ENCODE peak calls at places on chromosomes 1 and 21, in seven cellular contexts. J, E, Y, C, S, T and A are unnamed samples.

GRCh38 chr1:8094481-8095241 is 68.6 kb upstream of the ERRFI1 start:
- DNase-seq in J (no peak), E (no peak), Y (peak), C (no peak), S (no peak), T (no peak), A (peak)

GRCh38 chr1:38589036-38589435 is 270.5 kb downstream of the RRAGC start:
- DNase-seq in J (no peak), E (no peak), Y (no peak), C (no peak), S (no peak), T (no peak), A (no peak)

GRCh38 chr1:39639333-39640130 is at the start of gene HEYL:
- DNase-seq in J (peak), E (peak), Y (peak), C (no peak), S (peak), T (no peak), A (peak)

GRCh38 chr1:48061162-48062136 is 64.3 kb upstream of the TRABD2B start:
- DNase-seq in J (peak), E (no peak), Y (peak), C (peak), S (peak), T (peak), A (peak)

GRCh38 chr21:26845066-26845749 is at the start of gene ADAMTS1:
- DNase-seq in J (peak), E (peak), Y (peak), C (peak), S (peak), T (peak), A (peak)

GRCh38 chr1:220430059-220430458 is 97.9 kb upstream of the MARK1 start:
- DNase-seq in J (no peak), E (no peak), Y (peak), C (no peak), S (no peak), T (no peak), A (no peak)

GRCh38 chr1:163535807-163536206 is 214.1 kb downstream of the NUF2 start:
- DNase-seq in J (no peak), E (no peak), Y (peak), C (peak), S (no peak), T (peak), A (peak)

GRCh38 chr1:45848097-45848496 is 44.7 kb downstream of the MAST2 start:
- DNase-seq in J (no peak), E (no peak), Y (no peak), C (no peak), S (no peak), T (no peak), A (no peak)

GRCh38 chr1:229624521-229624905 is 1.4 kb downstream of the TAF5L start:
- DNase-seq in J (no peak), E (no peak), Y (no peak), C (no peak), S (no peak), T (no peak), A (no peak)

GRCh38 chr21:44368711-44369446 is 15.5 kb downstream of the TRPM2 start:
- DNase-seq in J (peak), E (no peak), Y (peak), C (no peak), S (no peak), T (no peak), A (no peak)

GRCh38 chr21:46431884-46432488 is 26.7 kb upstream of the DIP2A start:
- DNase-seq in J (no peak), E (no peak), Y (no peak), C (no peak), S (no peak), T (no peak), A (no peak)

GRCh38 chr1:193581338-193581737 is 394.9 kb upstream of the B3GALT2 start:
- DNase-seq in J (no peak), E (no peak), Y (no peak), C (no peak), S (no peak), T (no peak), A (peak)

GRCh38 chr1:208821939-208822338 is 577.8 kb upstream of the PLXNA2 start:
- DNase-seq in J (no peak), E (no peak), Y (no peak), C (no peak), S (no peak), T (no peak), A (no peak)

GRCh38 chr1:1182491-1183220 is 9.0 kb downstream of the TTLL10 start:
- DNase-seq in J (peak), E (no peak), Y (no peak), C (no peak), S (no peak), T (no peak), A (no peak)

GRCh38 chr1:94061513-94062443 is 59.2 kb downstream of the ABCA4 start:
- DNase-seq in J (peak), E (peak), Y (peak), C (peak), S (peak), T (no peak), A (peak)

GRCh38 chr1:13699510-13699909 is 478 bp upstream of the PRDM2 start:
- DNase-seq in J (no peak), E (peak), Y (peak), C (no peak), S (no peak), T (no peak), A (peak)

GRCh38 chr21:34592120-34592561 is 22.8 kb downstream of the RCAN1 start:
- DNase-seq in J (no peak), E (no peak), Y (peak), C (peak), S (no peak), T (no peak), A (peak)

GRCh38 chr1:41345434-41346075 is 15.7 kb upstream of the FOXO6 start:
- DNase-seq in J (no peak), E (no peak), Y (no peak), C (no peak), S (no peak), T (no peak), A (no peak)